ENCODE peak calls at places on chromosome 5, in seven cellular contexts. O is naive thymus-derived CD4-positive, alpha-beta T cell; R is astrocyte; Z is kidney; S is aorta; Q is esophagus muscularis mucosa; H is IMR-90. F is an unnamed sample.

GRCh38 chr5:7781899-7782298 is 69.0 kb downstream of the CFAP90 start:
- DNase-seq in Z (no peak), R (no peak), O (no peak), Q (no peak), H (no peak), S (no peak), F (no peak)

GRCh38 chr5:124438390-124439380 is 307.8 kb downstream of the ZNF608 start:
- DNase-seq in H (no peak), Q (peak), O (no peak), Z (no peak), R (peak), S (no peak), F (no peak)

GRCh38 chr5:122089614-122090013 is 11.6 kb upstream of the LOX start:
- DNase-seq in Z (no peak), S (no peak), H (peak), O (no peak), R (peak), Q (no peak), F (no peak)

GRCh38 chr5:1883120-1883924 is 597 bp upstream of the IRX4 start:
- DNase-seq in S (peak), R (no peak), Q (no peak), H (no peak), O (no peak), Z (peak), F (no peak)

GRCh38 chr5:57408714-57409113 is 73.9 kb downstream of the ACTBL2 start:
- DNase-seq in S (no peak), R (peak), Q (no peak), Z (no peak), H (peak), O (no peak), F (no peak)

GRCh38 chr5:106566031-106566430 is 1104.7 kb downstream of the EFNA5 start:
- DNase-seq in Z (no peak), Q (no peak), S (no peak), O (no peak), R (no peak), H (no peak), F (no peak)

GRCh38 chr5:65663804-65664521 is 39.1 kb downstream of the SHLD3 start:
- DNase-seq in H (peak), O (no peak), Z (no peak), R (peak), Q (no peak), S (no peak), F (no peak)

GRCh38 chr5:177312649-177313181 is 1.0 kb upstream of the MXD3 start:
- DNase-seq in Q (no peak), S (peak), O (no peak), H (no peak), R (no peak), Z (peak), F (no peak)

GRCh38 chr5:4020386-4020785 is 424.8 kb downstream of the IRX1 start:
- DNase-seq in H (no peak), Q (no peak), R (no peak), O (no peak), S (no peak), Z (no peak), F (no peak)

GRCh38 chr5:177431317-177432142 is 5.1 kb downstream of the GRK6 start:
- DNase-seq in H (no peak), O (peak), Q (no peak), Z (peak), R (no peak), S (peak), F (peak)

GRCh38 chr5:79512692-79513518 is 1.0 kb downstream of the HOMER1 start:
- DNase-seq in Z (no peak), R (no peak), Q (no peak), H (peak), O (no peak), S (no peak), F (no peak)

GRCh38 chr5:10145922-10146321 is 103.8 kb downstream of the ATPSCKMT start:
- DNase-seq in H (peak), S (no peak), Z (no peak), O (no peak), R (peak), Q (no peak), F (no peak)

GRCh38 chr5:34802834-34803563 is 36.0 kb upstream of the TTC23L start:
- DNase-seq in O (no peak), H (no peak), Z (no peak), S (no peak), R (no peak), Q (no peak), F (no peak)

GRCh38 chr5:159978358-159978757 is 30.6 kb upstream of the TTC1 start:
- DNase-seq in Z (no peak), H (no peak), O (no peak), S (no peak), Q (no peak), R (no peak), F (no peak)

GRCh38 chr5:1879292-1880263 is 3.1 kb downstream of the IRX4 start:
- DNase-seq in H (no peak), R (no peak), Q (no peak), S (no peak), O (no peak), Z (no peak), F (no peak)

GRCh38 chr5:9437741-9438240 is 108.1 kb downstream of the SEMA5A start:
- DNase-seq in Q (peak), S (no peak), H (peak), Z (no peak), R (peak), O (no peak), F (no peak)

GRCh38 chr5:2205185-2205585 is 322.5 kb upstream of the IRX4 start:
- DNase-seq in H (no peak), R (no peak), O (no peak), Q (peak), S (no peak), Z (no peak), F (no peak)

GRCh38 chr5:157455057-157455456 is 5.0 kb upstream of the NIPAL4 start:
- DNase-seq in Q (no peak), O (no peak), R (no peak), S (no peak), H (no peak), Z (no peak), F (no peak)

GRCh38 chr5:96968614-96969013 is 32.7 kb downstream of the LNPEP start:
- DNase-seq in O (no peak), S (no peak), H (peak), Z (no peak), Q (no peak), R (no peak), F (no peak)

GRCh38 chr5:29001666-29002065 is 1963.3 kb upstream of the CDH9 start:
- DNase-seq in S (no peak), H (no peak), O (no peak), Q (no peak), R (no peak), Z (no peak), F (no peak)

GRCh38 chr5:91487420-91487819 is 104.3 kb upstream of the ARRDC3 start:
- DNase-seq in H (no peak), Q (no peak), S (no peak), R (no peak), Z (no peak), O (no peak), F (no peak)

GRCh38 chr5:154708207-154708606 is 47.0 kb upstream of the LARP1 start:
- DNase-seq in Q (no peak), O (no peak), R (no peak), H (no peak), Z (no peak), S (no peak), F (no peak)

GRCh38 chr5:127686424-127686823 is 16.8 kb upstream of the CCDC192 start:
- DNase-seq in H (no peak), R (no peak), Q (no peak), Z (no peak), S (no peak), O (no peak), F (no peak)

GRCh38 chr5:80255425-80255751 is 460 bp downstream of the SERINC5 start:
- DNase-seq in R (peak), S (peak), Z (peak), Q (no peak), H (peak), O (no peak), F (peak)

GRCh38 chr5:170067574-170068170 is 38.0 kb upstream of the FOXI1 start:
- DNase-seq in O (no peak), H (no peak), R (no peak), Q (no peak), Z (no peak), S (no peak), F (no peak)

GRCh38 chr5:131795879-131796792 is 681 bp downstream of the FNIP1 start:
- DNase-seq in S (peak), Q (peak), O (peak), Z (peak), H (peak), R (peak), F (peak)

GRCh38 chr5:137032929-137033328 is 466.2 kb downstream of the SPOCK1 start:
- DNase-seq in R (no peak), O (no peak), Q (peak), Z (peak), S (no peak), H (no peak), F (no peak)

GRCh38 chr5:160342413-160342941 is 27.9 kb downstream of the C1QTNF2 start:
- DNase-seq in R (peak), S (no peak), H (peak), O (no peak), Q (no peak), Z (no peak), F (peak)

GRCh38 chr5:71651554-71651953 is 64.4 kb downstream of the MCCC2 start:
- DNase-seq in S (no peak), H (no peak), Q (no peak), Z (no peak), O (no peak), R (no peak), F (no peak)

GRCh38 chr5:78691073-78691960 is 42.7 kb upstream of the LHFPL2 start:
- DNase-seq in H (no peak), O (no peak), Z (no peak), S (no peak), R (no peak), Q (no peak), F (no peak)

GRCh38 chr5:92455011-92455410 is 1071.9 kb upstream of the ARRDC3 start:
- DNase-seq in S (no peak), Z (no peak), H (no peak), R (no peak), Q (no peak), O (no peak), F (no peak)

GRCh38 chr5:54867310-54867944 is 118.0 kb downstream of the ESM1 start:
- DNase-seq in O (no peak), S (no peak), R (peak), Z (no peak), H (peak), Q (no peak), F (no peak)

GRCh38 chr5:107474361-107474723 is 196.4 kb downstream of the EFNA5 start:
- DNase-seq in H (no peak), Z (no peak), Q (no peak), O (no peak), R (no peak), S (no peak), F (no peak)

GRCh38 chr5:39194466-39195136 is 24.8 kb downstream of the FYB1 start:
- DNase-seq in S (no peak), H (peak), O (no peak), R (peak), Z (no peak), Q (peak), F (no peak)
- H3K4me3 ChIP-seq in S (no peak), H (no peak), O (peak), R (no peak), Z (no peak), Q (no peak), F (no peak)

DNA sequence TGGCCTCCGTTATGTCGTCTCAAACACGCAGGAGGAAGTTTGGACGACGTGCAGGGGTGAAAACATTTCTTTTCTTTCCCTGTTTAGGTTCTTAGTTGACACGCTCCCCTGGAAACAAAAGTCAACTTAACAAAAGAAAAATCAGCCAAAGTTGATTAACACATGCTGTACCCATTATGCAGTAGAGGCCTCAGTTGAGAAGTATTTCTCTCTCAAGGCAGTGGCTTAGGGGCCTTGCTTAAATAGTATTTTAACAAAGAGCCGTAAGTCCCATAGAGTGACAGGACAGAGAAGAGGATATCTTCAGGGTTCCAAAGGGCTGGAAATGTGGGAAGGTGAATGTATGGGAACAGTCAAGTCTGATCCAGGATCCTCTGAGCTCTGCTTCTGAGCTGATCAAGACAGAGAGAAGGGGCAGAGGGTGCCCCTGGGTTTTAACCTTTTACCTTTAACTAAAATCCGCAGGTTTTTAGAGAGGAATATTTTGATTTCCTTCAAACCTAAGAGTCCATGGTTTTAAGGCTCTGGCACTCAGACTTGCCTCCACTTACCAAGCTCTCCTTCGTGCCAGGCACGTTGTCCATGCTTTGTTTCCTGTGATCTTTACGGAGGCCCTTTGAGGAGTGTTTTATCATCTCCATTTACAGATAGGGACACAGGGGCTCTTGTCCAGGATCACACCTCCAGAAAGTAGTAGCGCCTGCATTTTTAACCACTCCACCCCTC is 629 bp upstream of the CD74 start:
- DNase-seq in Z (no peak), S (no peak), H (no peak), O (no peak), Q (no peak), R (no peak), F (no peak)
- H3K27ac ChIP-seq in Z (peak), S (peak), H (no peak), O (peak), Q (peak), R (no peak), F (peak)

DNA sequence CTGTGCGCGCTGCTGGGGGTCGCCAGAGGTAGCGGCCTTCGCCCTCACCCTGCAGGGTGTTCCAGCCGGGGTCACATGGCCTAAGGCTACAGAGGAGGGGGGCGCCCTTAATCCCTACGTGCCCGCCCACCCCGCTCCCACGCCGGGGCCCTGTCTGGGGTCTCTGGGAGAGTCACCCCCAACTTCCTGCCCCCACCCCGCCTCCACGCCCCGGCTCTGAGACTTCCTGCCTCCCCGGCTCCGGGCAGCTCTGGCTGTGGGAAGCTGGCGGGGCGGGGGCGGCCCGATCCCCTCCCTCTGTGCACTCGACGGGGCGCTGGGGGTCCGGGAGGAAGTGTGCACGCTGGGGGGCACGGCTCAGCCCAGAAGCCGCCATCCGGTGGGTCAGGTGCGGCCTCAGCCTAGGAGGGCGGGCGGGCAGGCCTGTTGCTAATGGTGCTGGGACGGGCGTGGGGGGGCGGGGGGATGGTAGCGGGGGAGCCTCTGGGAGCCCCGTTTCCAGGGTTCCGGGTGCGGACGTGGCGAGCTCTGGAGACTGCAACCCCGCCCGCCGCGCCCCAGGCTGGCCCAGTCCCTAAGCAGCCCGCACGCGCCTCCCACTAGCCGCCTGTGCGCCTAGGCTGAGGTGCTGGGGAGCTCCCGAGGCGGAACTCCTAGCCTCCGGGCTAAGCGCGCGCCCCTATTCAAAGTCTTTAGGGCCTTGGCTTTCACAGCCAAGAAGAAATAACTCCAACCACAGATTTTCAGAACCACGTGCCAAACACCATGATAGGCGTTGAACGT is 61.6 kb downstream of the CXXC5 start:
- DNase-seq in O (no peak), R (no peak), Z (peak), Q (no peak), S (no peak), H (no peak), F (no peak)
- H3K4me3 ChIP-seq in O (peak), R (no peak), Z (no peak), Q (peak), S (no peak), H (no peak), F (peak)

GRCh38 chr5:40154194-40154593 is 525.5 kb upstream of the PTGER4 start:
- DNase-seq in S (no peak), O (no peak), Q (no peak), H (no peak), Z (no peak), R (no peak), F (no peak)
- H3K27ac ChIP-seq in S (no peak), O (no peak), Q (no peak), H (no peak), Z (no peak), R (no peak), F (no peak)

GRCh38 chr5:102903074-102903871 is 148.2 kb downstream of the PAM start:
- DNase-seq in H (peak), S (no peak), O (no peak), Q (no peak), Z (no peak), R (peak), F (no peak)

GRCh38 chr5:102910240-102911226 is 155.4 kb downstream of the PAM start:
- DNase-seq in R (peak), H (peak), S (no peak), O (no peak), Q (no peak), Z (no peak), F (no peak)

GRCh38 chr5:102902647-102903046 is 147.5 kb downstream of the PAM start:
- DNase-seq in Z (no peak), S (no peak), R (no peak), Q (no peak), H (no peak), O (no peak), F (no peak)

GRCh38 chr5:102901821-102902448 is 146.8 kb downstream of the PAM start:
- DNase-seq in O (no peak), H (no peak), R (no peak), Q (no peak), S (no peak), Z (no peak), F (no peak)

GRCh38 chr5:102905052-102905451 is 149.9 kb downstream of the PAM start:
- DNase-seq in Q (no peak), R (no peak), H (no peak), S (no peak), Z (no peak), O (no peak), F (no peak)
- H3K4me3 ChIP-seq in Q (no peak), R (no peak), H (no peak), S (no peak), Z (no peak), O (no peak), F (no peak)

DNA sequence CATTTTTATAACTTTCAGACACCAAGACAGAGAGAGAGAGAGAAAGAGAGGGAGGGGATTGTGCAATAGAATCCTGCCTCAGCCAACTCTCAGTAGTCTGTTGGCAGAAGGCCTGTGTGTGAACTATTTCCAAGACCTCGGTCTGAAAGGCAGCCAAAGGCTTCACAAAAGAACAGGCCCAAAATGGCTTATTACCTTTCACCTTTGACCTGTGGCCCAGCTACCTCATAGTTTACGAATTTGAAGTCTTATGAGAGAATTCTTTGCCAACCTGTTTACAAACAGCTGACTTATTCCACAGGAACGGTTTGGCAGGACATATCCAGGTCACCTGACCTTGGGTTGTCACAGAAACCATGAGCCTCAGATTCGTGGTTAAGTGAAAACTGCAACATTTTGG is 48.6 kb downstream of the NR2F1-AS1 start:
- DNase-seq in H (peak), S (peak), Z (peak), O (no peak), R (peak), Q (peak), F (peak)
- H3K27ac ChIP-seq in H (peak), S (no peak), Z (peak), O (no peak), R (peak), Q (peak), F (peak)

DNA sequence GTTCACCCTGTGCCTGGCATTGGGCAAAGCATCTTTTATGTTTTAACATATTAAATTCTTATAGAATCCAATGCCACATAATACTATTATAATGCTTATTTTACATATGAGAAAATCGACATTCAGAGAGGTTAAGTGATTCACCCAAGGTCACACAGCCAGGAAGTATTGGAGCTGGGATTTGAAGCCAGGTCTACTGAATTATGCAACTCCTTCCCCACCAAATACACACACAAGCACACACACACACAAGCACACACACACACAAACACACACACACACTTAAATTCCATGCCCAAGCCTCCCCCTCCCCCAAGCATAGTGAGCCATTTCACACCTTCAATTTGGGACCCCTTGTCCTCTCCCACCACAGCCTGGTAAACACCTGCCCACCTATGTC is 37.4 kb downstream of the UBE2QL1 start:
- DNase-seq in O (no peak), S (no peak), H (no peak), Q (no peak), Z (no peak), R (no peak), F (no peak)
- H3K4me3 ChIP-seq in O (no peak), S (no peak), H (no peak), Q (no peak), Z (no peak), R (no peak), F (no peak)

GRCh38 chr5:135386886-135387628 is 12.0 kb downstream of the MACROH2A1 start:
- DNase-seq in S (no peak), O (no peak), Q (peak), R (peak), Z (no peak), H (peak), F (peak)

GRCh38 chr5:135386096-135386495 is 12.9 kb downstream of the MACROH2A1 start:
- DNase-seq in Z (no peak), O (no peak), H (peak), R (no peak), Q (peak), S (no peak), F (no peak)

GRCh38 chr5:135384898-135385297 is 14.1 kb downstream of the MACROH2A1 start:
- DNase-seq in Q (no peak), O (no peak), H (no peak), Z (no peak), S (no peak), R (no peak), F (no peak)

GRCh38 chr5:135383803-135384495 is 15.1 kb downstream of the MACROH2A1 start:
- DNase-seq in R (no peak), Q (no peak), H (no peak), Z (no peak), S (no peak), O (no peak), F (no peak)

DNA sequence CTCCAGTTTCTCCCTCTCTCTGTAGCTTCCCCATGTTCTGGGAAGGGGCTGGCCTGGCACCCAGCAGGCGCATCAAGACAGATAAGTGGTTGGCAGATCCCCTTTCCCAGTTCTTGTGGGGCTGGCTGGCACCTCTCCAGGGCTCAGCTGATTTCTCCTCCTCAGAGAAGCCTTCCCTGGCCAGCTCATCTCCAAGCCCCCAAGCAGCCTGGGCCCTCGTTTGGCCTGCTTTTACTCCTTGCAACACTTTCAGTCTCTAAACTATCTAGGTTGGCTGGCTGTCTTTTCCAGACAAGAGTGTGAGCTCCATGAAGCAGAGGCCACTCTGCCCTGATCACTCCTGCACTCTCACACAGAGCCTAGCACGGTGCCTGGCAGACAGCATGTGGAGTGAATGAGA is 13.5 kb downstream of the MACROH2A1 start:
- DNase-seq in R (no peak), S (no peak), O (no peak), Q (peak), H (no peak), Z (no peak), F (no peak)
- H3K27ac ChIP-seq in R (no peak), S (no peak), O (no peak), Q (no peak), H (no peak), Z (no peak), F (no peak)

F was measured in stomach.